ENCODE peak calls at places on chromosomes 3 and 15, in five cellular contexts. T, P, N, I and X are unnamed samples. For H3K27me3 and H3K4me1, the result is how much of the 10 kb centered on the place peaks cover.

GRCh38 chr15:20345401-20345958 is 196.1 kb downstream of the GOLGA6L6 start:
- DNase-seq in T (no peak), P (no peak), N (no peak), I (no peak), X (peak)

GRCh38 chr3:37075955-37076354 is 82.6 kb downstream of the MLH1 start:
- DNase-seq in T (no peak), P (no peak), N (no peak), I (no peak), X (no peak)

GRCh38 chr15:69393831-69394491 is 20.2 kb upstream of the KIF23 start:
- DNase-seq in T (no peak), P (no peak), N (no peak), I (no peak), X (no peak)

GRCh38 chr3:3665546-3665945 is 133.7 kb upstream of the LRRN1 start:
- DNase-seq in T (no peak), P (no peak), N (no peak), I (no peak), X (no peak)

GRCh38 chr3:149375164-149375823 is 2.2 kb downstream of the TM4SF1 start:
- DNase-seq in T (no peak), P (no peak), N (no peak), I (no peak), X (no peak)

GRCh38 chr3:37375184-37376120 is 201.1 kb upstream of the LRRFIP2 start:
- DNase-seq in T (peak), P (no peak), N (no peak), I (no peak), X (no peak)

GRCh38 chr3:182740710-182741109 is 52.6 kb upstream of the ATP11B start:
- DNase-seq in T (no peak), P (no peak), N (no peak), I (no peak), X (peak)

GRCh38 chr15:82804575-82804949 is 1.3 kb downstream of the FSD2 start:
- DNase-seq in T (no peak), P (no peak), N (peak), I (no peak), X (no peak)

GRCh38 chr3:150348500-150348899 is 59.6 kb upstream of the TSC22D2 start:
- DNase-seq in T (no peak), P (no peak), N (no peak), I (no peak), X (no peak)

GRCh38 chr15:59587085-59587826 is 24.3 kb upstream of the GCNT3 start:
- DNase-seq in T (no peak), P (no peak), N (no peak), I (no peak), X (no peak)

GRCh38 chr3:16606398-16606797 is 1.2 kb upstream of the DAZL start:
- DNase-seq in T (no peak), P (no peak), N (no peak), I (no peak), X (no peak)

GRCh38 chr15:100111103-100112060 is 230.4 kb downstream of the ADAMTS17 start:
- DNase-seq in T (no peak), P (peak), N (peak), I (peak), X (peak)

GRCh38 chr3:4580346-4581019 is 87.3 kb downstream of the ITPR1 start:
- DNase-seq in T (peak), P (no peak), N (peak), I (peak), X (no peak)

GRCh38 chr15:52642386-52643361 is 36.5 kb downstream of the ATOSA start:
- DNase-seq in T (no peak), P (no peak), N (no peak), I (peak), X (no peak)

GRCh38 chr15:33644319-33644718 is 324.0 kb upstream of the CHRM5 start:
- DNase-seq in T (no peak), P (no peak), N (no peak), I (no peak), X (no peak)

GRCh38 chr15:49041406-49041805 is 4.8 kb downstream of the SECISBP2L start:
- DNase-seq in T (no peak), P (no peak), N (no peak), I (no peak), X (no peak)

GRCh38 chr3:190883973-190884832 is 21.7 kb upstream of the GMNC start:
- DNase-seq in T (peak), P (peak), N (no peak), I (peak), X (no peak)

GRCh38 chr3:13110678-13111116 is 37.5 kb upstream of the IQSEC1 start:
- DNase-seq in T (peak), P (no peak), N (no peak), I (no peak), X (no peak)

GRCh38 chr15:75673426-75674247 is 25.9 kb downstream of the SNX33 start:
- DNase-seq in T (no peak), P (peak), N (peak), I (peak), X (peak)

GRCh38 chr15:70856884-70857546 is 3.1 kb upstream of the LARP6 start:
- DNase-seq in T (no peak), P (peak), N (peak), I (peak), X (peak)

GRCh38 chr3:195126073-195126605 is 144.8 kb downstream of the XXYLT1 start:
- DNase-seq in T (no peak), P (no peak), N (no peak), I (no peak), X (no peak)

GRCh38 chr3:197471221-197472010 is 84.4 kb downstream of the BDH1 start:
- DNase-seq in T (peak), P (no peak), N (no peak), I (peak), X (no peak)

GRCh38 chr3:177487635-177488186 is 290.4 kb upstream of the TBL1XR1 start:
- DNase-seq in T (no peak), P (no peak), N (no peak), I (no peak), X (no peak)

GRCh38 chr3:122200681-122201080 is 17.2 kb downstream of the CASR start:
- DNase-seq in T (no peak), P (no peak), N (no peak), I (no peak), X (no peak)

GRCh38 chr3:177516130-177517011 is 319.1 kb upstream of the TBL1XR1 start:
- DNase-seq in T (no peak), P (no peak), N (peak), I (peak), X (peak)

GRCh38 chr3:48548165-48548564 is 8.4 kb downstream of the PFKFB4 start:
- DNase-seq in T (no peak), P (no peak), N (peak), I (no peak), X (no peak)

GRCh38 chr3:107035176-107035575 is 342.1 kb upstream of the CCDC54 start:
- DNase-seq in T (no peak), P (no peak), N (no peak), I (no peak), X (no peak)

GRCh38 chr15:78438595-78439285 is 724 bp downstream of the IREB2 start:
- DNase-seq in T (peak), P (no peak), N (peak), I (peak), X (no peak)

GRCh38 chr3:18447720-18448119 is 22.6 kb upstream of the SATB1 start:
- DNase-seq in T (no peak), P (no peak), N (no peak), I (no peak), X (no peak)

GRCh38 chr3:12727481-12727880 is 31.6 kb downstream of the TMEM40 start:
- DNase-seq in T (peak), P (no peak), N (no peak), I (no peak), X (no peak)

GRCh38 chr3:193980326-193980725 is 155.6 kb upstream of the HES1 start:
- DNase-seq in T (no peak), P (no peak), N (peak), I (no peak), X (no peak)

GRCh38 chr3:39267631-39268553 is 11.9 kb downstream of the CX3CR1 start:
- DNase-seq in T (no peak), P (no peak), N (no peak), I (no peak), X (no peak)

DNA sequence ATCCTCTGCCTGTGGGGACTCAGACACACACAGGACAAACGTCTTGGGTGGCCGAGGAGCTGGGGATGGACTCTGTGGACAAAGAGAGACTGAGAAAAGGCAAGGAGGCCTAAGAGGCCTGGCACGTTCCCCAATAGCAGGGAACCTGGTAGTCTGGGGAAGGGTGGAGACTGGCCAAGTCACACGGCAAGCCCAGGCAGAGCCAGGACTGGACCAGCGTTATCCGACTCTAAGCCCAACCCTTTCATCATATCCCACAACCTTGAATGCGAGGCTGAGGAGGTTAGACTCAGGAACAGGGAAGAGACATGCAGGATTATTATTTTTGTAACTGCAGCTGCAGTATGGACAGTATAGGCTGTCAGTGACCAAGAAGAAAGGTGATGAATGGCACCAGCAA is 53.4 kb downstream of the SLC6A11 start:
- DNase-seq in T (no peak), P (no peak), N (no peak), I (peak), X (no peak)
- H3K27me3 ChIP-seq in T (under half), P (under half), N (under half), I (under half), X (under half)

GRCh38 chr15:74430510-74430951 is 3.2 kb downstream of the SEMA7A start:
- DNase-seq in T (no peak), P (no peak), N (no peak), I (no peak), X (no peak)
- H3K4me1 ChIP-seq in T (under half), P (half or more), N (under half), I (half or more), X (under half)

GRCh38 chr15:64773606-64774555 is 1.5 kb downstream of the RBPMS2 start:
- DNase-seq in T (peak), P (no peak), N (no peak), I (no peak), X (no peak)

GRCh38 chr15:64776402-64776786 is 1.0 kb upstream of the RBPMS2 start:
- DNase-seq in T (peak), P (no peak), N (no peak), I (no peak), X (no peak)

GRCh38 chr15:64772964-64773363 is 2.4 kb downstream of the RBPMS2 start:
- DNase-seq in T (peak), P (no peak), N (no peak), I (no peak), X (no peak)

GRCh38 chr15:64774556-64775523 is 549 bp downstream of the RBPMS2 start:
- DNase-seq in T (peak), P (no peak), N (peak), I (no peak), X (no peak)

DNA sequence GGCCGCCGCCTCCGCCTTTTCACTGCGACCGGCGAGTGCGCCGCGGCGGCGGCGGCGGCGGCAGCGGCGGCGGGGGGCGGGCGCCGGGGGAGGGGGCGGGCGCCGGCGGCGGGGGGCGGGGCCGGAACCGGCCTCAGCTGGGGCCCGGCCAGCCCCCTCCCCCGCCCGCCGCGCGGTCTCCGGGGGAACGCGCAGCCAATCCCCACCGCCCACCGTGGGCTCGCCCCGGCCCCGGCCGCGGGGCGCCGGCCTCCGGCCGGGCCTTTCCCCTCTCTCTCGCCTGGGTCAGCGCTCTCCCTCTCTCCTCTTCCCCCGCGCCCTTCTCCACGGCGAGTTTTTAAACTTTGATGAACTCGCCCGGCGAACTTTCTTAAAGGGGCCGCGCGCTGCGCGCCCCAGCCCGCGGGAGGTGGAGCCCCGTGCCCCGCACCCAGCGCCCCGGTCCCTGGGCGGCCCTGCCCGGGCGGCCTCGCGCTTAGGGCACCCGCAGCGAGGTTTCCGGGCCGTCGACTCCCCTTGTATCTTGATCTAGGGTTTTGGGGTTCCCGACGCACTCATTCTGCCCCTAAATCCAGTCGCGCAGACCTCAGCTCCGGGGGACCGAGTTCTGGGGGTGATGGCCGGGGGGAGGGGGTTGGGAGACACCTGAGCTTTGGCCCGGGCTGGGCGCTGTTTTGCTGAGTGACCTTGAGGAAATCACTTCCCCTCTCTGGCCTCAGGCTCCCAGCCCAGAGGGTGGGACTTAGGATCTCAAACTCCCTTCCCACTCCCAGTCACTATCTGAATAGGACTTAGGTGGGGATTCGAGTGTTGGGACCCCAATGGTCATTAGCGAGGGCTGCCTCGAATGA is at the start of gene RBPMS2:
- DNase-seq in T (peak), P (peak), N (peak), I (peak), X (no peak)
- H3K27me3 ChIP-seq in T (under half), P (under half), N (under half), I (under half), X (under half)

DNA sequence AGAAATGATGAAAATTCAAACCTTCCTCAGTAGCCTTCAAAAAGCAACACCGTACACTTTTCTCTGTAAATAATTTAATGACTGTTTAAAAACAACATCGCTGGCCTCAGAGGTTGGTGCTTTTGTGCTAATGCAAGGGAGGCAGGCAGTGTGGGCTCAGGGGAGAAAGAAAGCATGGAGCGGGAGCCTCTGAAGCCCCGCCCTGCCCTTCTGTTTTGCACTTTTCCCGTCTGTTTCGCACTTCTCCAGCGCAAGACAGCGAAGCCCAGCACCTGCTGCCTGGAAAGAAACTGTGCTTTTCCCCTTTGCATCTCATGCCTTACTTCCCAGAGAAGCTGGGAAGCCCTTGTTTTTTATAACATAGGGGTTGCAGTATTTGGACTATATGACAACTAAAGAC is 23.1 kb downstream of the TRPM1 start:
- DNase-seq in T (peak), P (no peak), N (no peak), I (no peak), X (no peak)
- H3K4me1 ChIP-seq in T (under half), P (under half), N (under half), I (under half), X (under half)

GRCh38 chr3:49654955-49655556 is 19.1 kb upstream of the APEH start:
- DNase-seq in T (no peak), P (no peak), N (no peak), I (no peak), X (no peak)
- H3K27me3 ChIP-seq in T (under half), P (under half), N (under half), I (under half), X (under half)

DNA sequence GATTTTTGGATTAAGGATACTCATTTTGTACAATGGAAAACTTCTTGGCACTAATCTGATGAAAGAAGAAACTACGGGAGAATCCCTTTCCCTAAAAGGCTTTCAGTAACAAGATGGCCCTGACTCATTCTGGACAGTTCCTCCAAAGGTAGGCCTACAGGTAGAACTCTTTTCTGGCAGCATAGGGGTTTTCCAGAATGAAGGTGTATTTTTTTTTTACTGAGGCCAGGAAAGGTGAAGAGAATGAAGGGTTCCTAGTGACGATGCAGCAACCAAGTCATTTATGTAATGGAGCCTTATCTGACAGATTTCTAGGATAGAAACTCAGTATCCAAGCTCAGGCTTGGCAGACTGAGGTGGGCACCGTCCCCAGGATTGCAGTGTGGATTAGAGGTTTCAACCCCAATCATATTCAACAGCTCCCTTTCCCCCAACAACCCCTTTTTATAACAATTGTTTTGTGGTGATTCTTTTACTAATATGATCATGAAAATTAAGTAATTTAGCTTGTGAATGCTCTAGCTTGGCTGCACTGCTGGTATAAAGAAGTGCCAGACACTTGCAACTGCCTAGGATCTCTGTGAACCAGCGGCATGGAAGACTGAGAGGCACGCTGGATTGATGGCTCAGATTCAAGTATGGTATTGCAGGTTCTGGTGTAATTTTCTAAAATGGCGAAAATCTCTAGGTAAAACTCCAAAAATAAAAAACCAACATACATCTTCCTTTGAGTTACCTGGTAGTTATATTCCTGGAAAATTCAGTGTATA is 8.7 kb upstream of the TRIM69 start:
- DNase-seq in T (no peak), P (no peak), N (no peak), I (no peak), X (no peak)
- H3K4me1 ChIP-seq in T (under half), P (half or more), N (under half), I (under half), X (under half)

DNA sequence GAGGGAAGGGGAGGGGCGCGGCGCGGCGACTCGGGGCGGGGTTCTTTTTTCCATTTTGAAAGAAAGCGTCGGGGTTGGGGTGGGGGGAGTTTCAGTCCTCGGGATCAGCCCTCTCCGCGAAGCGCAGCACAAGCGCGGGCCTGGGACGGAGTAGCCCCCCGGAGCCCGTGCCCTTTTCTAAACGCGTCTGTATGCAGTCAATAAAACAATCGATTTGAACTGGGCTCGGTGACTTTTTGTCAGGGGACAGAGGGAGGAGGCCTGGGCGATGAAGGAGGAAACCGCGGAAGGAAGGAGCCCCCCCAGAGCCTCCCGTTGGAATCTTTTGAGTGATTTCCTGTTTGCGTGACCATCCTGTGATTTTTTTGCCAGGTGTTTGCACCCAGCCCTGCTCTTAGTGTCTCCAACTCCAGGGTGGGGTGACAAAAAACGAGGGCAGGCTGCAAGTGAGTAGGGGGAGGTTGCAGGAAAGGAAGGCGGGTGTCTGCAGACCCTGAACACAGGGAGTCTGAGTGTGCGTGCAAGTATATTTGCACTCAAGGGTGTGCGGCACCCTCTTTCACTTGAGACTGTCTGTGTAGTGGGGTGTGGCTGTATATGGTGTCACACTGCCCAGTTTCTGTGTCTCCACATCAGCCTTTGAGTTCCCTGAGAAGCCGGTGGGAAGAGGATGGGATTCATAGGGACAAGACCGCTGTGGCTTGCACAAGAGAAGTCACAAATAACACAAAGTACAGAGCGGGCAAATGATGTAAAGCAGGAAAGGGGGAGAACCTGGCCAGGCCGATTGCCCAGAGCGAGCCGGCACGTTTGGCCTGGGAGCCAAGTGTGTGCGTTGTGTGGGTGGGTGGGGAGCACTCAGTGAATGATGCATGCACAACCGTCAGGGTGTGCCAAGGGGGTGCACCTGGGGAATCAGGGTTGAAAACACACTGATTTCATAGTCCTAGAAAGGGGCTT is 6.5 kb downstream of the ISLR2 start:
- DNase-seq in T (peak), P (no peak), N (no peak), I (no peak), X (no peak)
- H3K27me3 ChIP-seq in T (half or more), P (half or more), N (under half), I (under half), X (half or more)